ENCODE peak calls at places on chromosomes 7 and 10, in six cellular contexts. One of them, this sample, is unnamed.
A peak's percentile ranks its signal among the peaks of the same experiment; 100 is the strongest.

GRCh38 chr7:99098824-99099498 is 44.9 kb downstream of the SMURF1 start:
- DNase-seq in AG09309: no peak
- DNase-seq in thoracic aorta: no peak
- DNase-seq in astrocyte of the spinal cord: no peak
- DNase-seq in cardiac muscle cell: peak; percentile 64
- DNase-seq in lower lobe of right lung: no peak
- DNase-seq in this sample: peak; percentile 32

GRCh38 chr7:93574646-93575554 is at the start of gene CALCR:
- DNase-seq in AG09309: no peak
- DNase-seq in thoracic aorta: no peak
- DNase-seq in astrocyte of the spinal cord: no peak
- DNase-seq in cardiac muscle cell: no peak
- DNase-seq in lower lobe of right lung: peak; percentile 39
- DNase-seq in this sample: no peak

GRCh38 chr7:132472463-132473120 is 103.7 kb downstream of the PLXNA4 start:
- DNase-seq in AG09309: peak; percentile 20
- DNase-seq in thoracic aorta: peak; percentile 19
- DNase-seq in astrocyte of the spinal cord: peak; percentile 40
- DNase-seq in cardiac muscle cell: peak; percentile 65
- DNase-seq in lower lobe of right lung: no peak
- DNase-seq in this sample: no peak

GRCh38 chr7:22841954-22842353 is 19.3 kb upstream of the TOMM7 start:
- DNase-seq in AG09309: peak; percentile 58
- DNase-seq in thoracic aorta: no peak
- DNase-seq in astrocyte of the spinal cord: no peak
- DNase-seq in cardiac muscle cell: no peak
- DNase-seq in lower lobe of right lung: no peak
- DNase-seq in this sample: peak; percentile 82

GRCh38 chr10:126137557-126138221 is 241.3 kb downstream of the FANK1 start:
- DNase-seq in AG09309: no peak
- DNase-seq in thoracic aorta: no peak
- DNase-seq in astrocyte of the spinal cord: peak; percentile 33
- DNase-seq in cardiac muscle cell: no peak
- DNase-seq in lower lobe of right lung: no peak
- DNase-seq in this sample: no peak

GRCh38 chr10:121928528-121928884 is 675 bp upstream of the ATE1 start:
- DNase-seq in AG09309: no peak
- DNase-seq in thoracic aorta: no peak
- DNase-seq in astrocyte of the spinal cord: peak; percentile 18
- DNase-seq in cardiac muscle cell: no peak
- DNase-seq in lower lobe of right lung: no peak
- DNase-seq in this sample: no peak

GRCh38 chr7:43590862-43591550 is 8.1 kb downstream of the STK17A start:
- DNase-seq in AG09309: no peak
- DNase-seq in thoracic aorta: no peak
- DNase-seq in astrocyte of the spinal cord: no peak
- DNase-seq in cardiac muscle cell: no peak
- DNase-seq in lower lobe of right lung: no peak
- DNase-seq in this sample: no peak

GRCh38 chr10:121598261-121599249 is at the start of gene FGFR2:
- DNase-seq in AG09309: no peak
- DNase-seq in thoracic aorta: no peak
- DNase-seq in astrocyte of the spinal cord: peak; percentile 62
- DNase-seq in cardiac muscle cell: peak; percentile 82
- DNase-seq in lower lobe of right lung: peak; percentile 83
- DNase-seq in this sample: no peak

GRCh38 chr7:37081436-37081835 is 357.1 kb upstream of the AOAH start:
- DNase-seq in AG09309: no peak
- DNase-seq in thoracic aorta: no peak
- DNase-seq in astrocyte of the spinal cord: no peak
- DNase-seq in cardiac muscle cell: peak; percentile 25
- DNase-seq in lower lobe of right lung: no peak
- DNase-seq in this sample: no peak

GRCh38 chr7:44541876-44542610 is 913 bp upstream of the NPC1L1 start:
- DNase-seq in AG09309: no peak
- DNase-seq in thoracic aorta: no peak
- DNase-seq in astrocyte of the spinal cord: no peak
- DNase-seq in cardiac muscle cell: no peak
- DNase-seq in lower lobe of right lung: no peak
- DNase-seq in this sample: no peak

GRCh38 chr7:5375925-5376324 is 47.7 kb downstream of the TNRC18 start:
- DNase-seq in AG09309: no peak
- DNase-seq in thoracic aorta: no peak
- DNase-seq in astrocyte of the spinal cord: no peak
- DNase-seq in cardiac muscle cell: no peak
- DNase-seq in lower lobe of right lung: no peak
- DNase-seq in this sample: no peak

GRCh38 chr10:109517748-109518147 is 405.6 kb downstream of the XPNPEP1 start:
- DNase-seq in AG09309: no peak
- DNase-seq in thoracic aorta: no peak
- DNase-seq in astrocyte of the spinal cord: no peak
- DNase-seq in cardiac muscle cell: no peak
- DNase-seq in lower lobe of right lung: no peak
- DNase-seq in this sample: no peak

GRCh38 chr10:7218974-7219373 is 191.9 kb downstream of the SFMBT2 start:
- DNase-seq in AG09309: no peak
- DNase-seq in thoracic aorta: no peak
- DNase-seq in astrocyte of the spinal cord: peak; percentile 25
- DNase-seq in cardiac muscle cell: peak; percentile 6
- DNase-seq in lower lobe of right lung: no peak
- DNase-seq in this sample: no peak

GRCh38 chr7:29955799-29956476 is 33.7 kb downstream of the SCRN1 start:
- DNase-seq in AG09309: no peak
- DNase-seq in thoracic aorta: no peak
- DNase-seq in astrocyte of the spinal cord: no peak
- DNase-seq in cardiac muscle cell: no peak
- DNase-seq in lower lobe of right lung: peak; percentile 57
- DNase-seq in this sample: no peak

GRCh38 chr7:81457858-81458522 is 311.9 kb downstream of the HGF start:
- DNase-seq in AG09309: peak; percentile 37
- DNase-seq in thoracic aorta: no peak
- DNase-seq in astrocyte of the spinal cord: peak; percentile 55
- DNase-seq in cardiac muscle cell: peak; percentile 58
- DNase-seq in lower lobe of right lung: no peak
- DNase-seq in this sample: no peak

GRCh38 chr7:832292-832967 is at the start of gene SUN1:
- DNase-seq in AG09309: peak; percentile 39
- DNase-seq in thoracic aorta: no peak
- DNase-seq in astrocyte of the spinal cord: peak; percentile 81
- DNase-seq in cardiac muscle cell: peak; percentile 72
- DNase-seq in lower lobe of right lung: no peak
- DNase-seq in this sample: no peak

GRCh38 chr7:53119514-53119933 is 84.1 kb downstream of the POM121L12 start:
- DNase-seq in AG09309: no peak
- DNase-seq in thoracic aorta: no peak
- DNase-seq in astrocyte of the spinal cord: peak; percentile 56
- DNase-seq in cardiac muscle cell: no peak
- DNase-seq in lower lobe of right lung: no peak
- DNase-seq in this sample: no peak

GRCh38 chr7:16648551-16648950 is 2.6 kb downstream of the BZW2 start:
- DNase-seq in AG09309: no peak
- DNase-seq in thoracic aorta: no peak
- DNase-seq in astrocyte of the spinal cord: no peak
- DNase-seq in cardiac muscle cell: no peak
- DNase-seq in lower lobe of right lung: no peak
- DNase-seq in this sample: no peak

GRCh38 chr10:90846746-90847145 is 11.1 kb downstream of the HTR7 start:
- DNase-seq in AG09309: no peak
- DNase-seq in thoracic aorta: no peak
- DNase-seq in astrocyte of the spinal cord: peak; percentile 38
- DNase-seq in cardiac muscle cell: no peak
- DNase-seq in lower lobe of right lung: no peak
- DNase-seq in this sample: no peak

GRCh38 chr10:8498881-8499280 is 444.4 kb downstream of the GATA3 start:
- DNase-seq in AG09309: no peak
- DNase-seq in thoracic aorta: no peak
- DNase-seq in astrocyte of the spinal cord: no peak
- DNase-seq in cardiac muscle cell: no peak
- DNase-seq in lower lobe of right lung: no peak
- DNase-seq in this sample: no peak

GRCh38 chr10:13182424-13182823 is 21.1 kb downstream of the MCM10 start:
- DNase-seq in AG09309: no peak
- DNase-seq in thoracic aorta: no peak
- DNase-seq in astrocyte of the spinal cord: no peak
- DNase-seq in cardiac muscle cell: no peak
- DNase-seq in lower lobe of right lung: no peak
- DNase-seq in this sample: no peak

GRCh38 chr10:84510121-84510520 is 181.7 kb downstream of the CCSER2 start:
- DNase-seq in AG09309: no peak
- DNase-seq in thoracic aorta: no peak
- DNase-seq in astrocyte of the spinal cord: peak; percentile 67
- DNase-seq in cardiac muscle cell: peak; percentile 8
- DNase-seq in lower lobe of right lung: no peak
- DNase-seq in this sample: no peak

GRCh38 chr10:5811387-5811821 is 1.8 kb downstream of the GDI2 start:
- DNase-seq in AG09309: no peak
- DNase-seq in thoracic aorta: no peak
- DNase-seq in astrocyte of the spinal cord: peak; percentile 64
- DNase-seq in cardiac muscle cell: peak; percentile 52
- DNase-seq in lower lobe of right lung: no peak
- DNase-seq in this sample: peak; percentile 19

GRCh38 chr10:72783290-72783689 is 91.3 kb downstream of the MCU start:
- DNase-seq in AG09309: no peak
- DNase-seq in thoracic aorta: no peak
- DNase-seq in astrocyte of the spinal cord: no peak
- DNase-seq in cardiac muscle cell: no peak
- DNase-seq in lower lobe of right lung: no peak
- DNase-seq in this sample: no peak

GRCh38 chr10:78433063-78433717 is 399.5 kb downstream of the RPS24 start:
- DNase-seq in AG09309: no peak
- DNase-seq in thoracic aorta: no peak
- DNase-seq in astrocyte of the spinal cord: no peak
- DNase-seq in cardiac muscle cell: no peak
- DNase-seq in lower lobe of right lung: no peak
- DNase-seq in this sample: no peak

GRCh38 chr10:118722694-118723093 is 32.1 kb downstream of the CACUL1 start:
- DNase-seq in AG09309: no peak
- DNase-seq in thoracic aorta: no peak
- DNase-seq in astrocyte of the spinal cord: no peak
- DNase-seq in cardiac muscle cell: no peak
- DNase-seq in lower lobe of right lung: no peak
- DNase-seq in this sample: no peak

GRCh38 chr7:41752615-41753014 is 49.7 kb upstream of the INHBA start:
- DNase-seq in AG09309: no peak
- DNase-seq in thoracic aorta: no peak
- DNase-seq in astrocyte of the spinal cord: no peak
- DNase-seq in cardiac muscle cell: no peak
- DNase-seq in lower lobe of right lung: no peak
- DNase-seq in this sample: no peak

GRCh38 chr10:132396495-132397035 is 435 bp upstream of the PWWP2B start:
- DNase-seq in AG09309: no peak
- DNase-seq in thoracic aorta: no peak
- DNase-seq in astrocyte of the spinal cord: no peak
- DNase-seq in cardiac muscle cell: peak; percentile 56
- DNase-seq in lower lobe of right lung: peak; percentile 86
- DNase-seq in this sample: no peak

GRCh38 chr7:26153246-26153822 is 1.3 kb downstream of the NFE2L3 start:
- DNase-seq in AG09309: no peak
- DNase-seq in thoracic aorta: no peak
- DNase-seq in astrocyte of the spinal cord: no peak
- DNase-seq in cardiac muscle cell: no peak
- DNase-seq in lower lobe of right lung: no peak
- DNase-seq in this sample: no peak

DNA sequence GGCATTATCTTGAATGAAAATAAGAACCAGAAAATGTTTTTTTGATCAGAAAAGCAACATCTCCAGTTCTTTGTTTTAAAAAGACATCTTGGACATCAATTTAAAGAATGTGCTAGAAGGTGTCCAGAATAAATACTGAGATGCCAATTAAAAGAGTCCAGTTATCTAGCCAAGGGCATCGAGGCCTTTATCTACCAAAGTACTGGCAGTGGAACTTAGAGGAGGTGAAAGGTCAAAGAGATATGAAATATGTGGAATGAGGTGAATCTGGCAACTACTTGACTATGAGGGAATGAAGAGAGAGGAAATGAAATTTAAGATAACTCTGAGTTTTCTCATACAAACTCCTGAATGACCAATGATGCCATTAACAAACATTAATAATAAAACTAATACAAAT is 154.3 kb upstream of the GNAI1 start:
- DNase-seq in AG09309: no peak
- DNase-seq in thoracic aorta: no peak
- DNase-seq in astrocyte of the spinal cord: no peak
- DNase-seq in cardiac muscle cell: no peak
- DNase-seq in lower lobe of right lung: no peak
- DNase-seq in this sample: no peak
- TF ChIP-seq CTCF in AG09309: no peak
- TF ChIP-seq CTCF in thoracic aorta: no peak
- TF ChIP-seq CTCF in astrocyte of the spinal cord: no peak
- TF ChIP-seq CTCF in cardiac muscle cell: no peak
- TF ChIP-seq CTCF in lower lobe of right lung: no peak
- TF ChIP-seq CTCF in this sample: no peak

DNA sequence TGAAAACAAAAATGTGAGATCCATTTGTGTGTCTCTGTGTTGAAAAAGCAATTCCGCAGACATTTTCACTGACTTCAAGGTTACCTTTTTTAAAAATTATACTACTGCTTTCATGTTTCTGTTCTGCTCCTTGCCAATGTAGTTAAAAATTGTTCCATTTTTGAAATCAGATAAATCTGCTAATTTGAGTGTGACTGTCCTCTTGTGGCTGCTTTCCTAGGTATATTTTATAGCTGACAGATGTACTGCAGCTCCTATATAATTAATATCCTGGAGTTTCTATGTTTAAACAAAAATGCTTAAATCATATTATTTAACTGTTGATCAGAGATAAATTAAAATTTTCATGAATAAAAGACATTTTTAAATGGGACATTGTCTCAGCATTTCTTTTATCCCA is 177.6 kb upstream of the LRRTM3 start:
- DNase-seq in AG09309: no peak
- DNase-seq in thoracic aorta: no peak
- DNase-seq in astrocyte of the spinal cord: no peak
- DNase-seq in cardiac muscle cell: no peak
- DNase-seq in lower lobe of right lung: no peak
- DNase-seq in this sample: no peak
- TF ChIP-seq CTCF in AG09309: no peak
- TF ChIP-seq CTCF in thoracic aorta: no peak
- TF ChIP-seq CTCF in astrocyte of the spinal cord: no peak
- TF ChIP-seq CTCF in cardiac muscle cell: no peak
- TF ChIP-seq CTCF in lower lobe of right lung: no peak
- TF ChIP-seq CTCF in this sample: no peak

GRCh38 chr10:103986360-103986759 is 19.4 kb downstream of the SLK start:
- DNase-seq in AG09309: no peak
- DNase-seq in thoracic aorta: no peak
- DNase-seq in astrocyte of the spinal cord: no peak
- DNase-seq in cardiac muscle cell: no peak
- DNase-seq in lower lobe of right lung: no peak
- DNase-seq in this sample: no peak
- TF ChIP-seq CTCF in AG09309: no peak
- TF ChIP-seq CTCF in thoracic aorta: no peak
- TF ChIP-seq CTCF in astrocyte of the spinal cord: no peak
- TF ChIP-seq CTCF in cardiac muscle cell: no peak
- TF ChIP-seq CTCF in lower lobe of right lung: no peak
- TF ChIP-seq CTCF in this sample: no peak

DNA sequence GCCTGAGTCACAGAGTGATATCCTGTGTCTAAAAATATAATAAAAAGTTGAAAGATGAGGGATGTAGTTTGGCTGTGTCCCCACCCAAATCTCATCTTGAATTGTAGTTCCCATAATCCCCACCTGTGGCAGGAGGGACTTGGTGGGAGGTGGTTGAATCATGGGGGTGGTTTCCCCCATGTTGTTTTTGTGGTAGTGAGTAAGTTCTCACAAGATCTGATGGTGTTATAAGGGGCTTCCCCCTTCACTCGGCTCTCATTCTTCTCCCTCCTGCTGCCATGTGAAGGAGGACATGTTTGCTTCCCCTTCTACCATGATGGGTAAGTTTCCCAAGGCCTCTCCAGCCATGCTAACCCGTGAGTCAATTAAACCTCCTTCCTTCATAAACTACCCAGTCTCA is 25.1 kb upstream of the UBE3C start:
- DNase-seq in AG09309: no peak
- DNase-seq in thoracic aorta: no peak
- DNase-seq in astrocyte of the spinal cord: no peak
- DNase-seq in cardiac muscle cell: no peak
- DNase-seq in lower lobe of right lung: no peak
- DNase-seq in this sample: no peak
- TF ChIP-seq CTCF in AG09309: no peak
- TF ChIP-seq CTCF in thoracic aorta: no peak
- TF ChIP-seq CTCF in astrocyte of the spinal cord: no peak
- TF ChIP-seq CTCF in cardiac muscle cell: no peak
- TF ChIP-seq CTCF in lower lobe of right lung: no peak
- TF ChIP-seq CTCF in this sample: no peak